ENCODE peak calls at places on chromosome 12, in seven cellular contexts. X, C, R, F, E, P and I are unnamed samples.

GRCh38 chr12:131159660-131160059 is 206.0 kb downstream of the ADGRD1 start:
- DNase-seq in X (peak; percentile 37), C (no peak), R (no peak), F (no peak), E (no peak), P (no peak), I (no peak)

GRCh38 chr12:69821441-69822204 is 3.4 kb upstream of the MYRFL start:
- DNase-seq in X (peak; percentile 20), C (no peak), R (no peak), F (peak; percentile 87), E (no peak), P (peak; percentile 78), I (peak; percentile 84)

GRCh38 chr12:11621797-11622423 is 27.6 kb upstream of the ETV6 start:
- DNase-seq in X (no peak), C (no peak), R (no peak), F (peak; percentile 27), E (no peak), P (no peak), I (peak; percentile 3)

GRCh38 chr12:121918679-121919038 is 267 bp downstream of the CFAP251 start:
- DNase-seq in X (no peak), C (no peak), R (no peak), F (no peak), E (no peak), P (no peak), I (no peak)

GRCh38 chr12:14187966-14188365 is 177.5 kb upstream of the ATF7IP start:
- DNase-seq in X (no peak), C (no peak), R (no peak), F (no peak), E (no peak), P (no peak), I (no peak)

GRCh38 chr12:1773937-1774655 is 46.3 kb upstream of the LRTM2 start:
- DNase-seq in X (no peak), C (no peak), R (no peak), F (no peak), E (no peak), P (no peak), I (no peak)

GRCh38 chr12:54369597-54370217 is 5.4 kb upstream of the GPR84 start:
- DNase-seq in X (no peak), C (no peak), R (no peak), F (no peak), E (no peak), P (no peak), I (no peak)

GRCh38 chr12:89976866-89977265 is 268.2 kb upstream of the ATP2B1 start:
- DNase-seq in X (no peak), C (no peak), R (no peak), F (no peak), E (no peak), P (no peak), I (no peak)

GRCh38 chr12:47882796-47883546 is 21.8 kb downstream of the VDR start:
- DNase-seq in X (no peak), C (peak; percentile 32), R (no peak), F (no peak), E (peak; percentile 75), P (no peak), I (no peak)

GRCh38 chr12:90460681-90461080 is 494.3 kb downstream of the CCER1 start:
- DNase-seq in X (no peak), C (no peak), R (no peak), F (peak; percentile 24), E (no peak), P (no peak), I (no peak)

GRCh38 chr12:30015661-30016060 is 231.9 kb upstream of the TMTC1 start:
- DNase-seq in X (no peak), C (no peak), R (no peak), F (no peak), E (no peak), P (no peak), I (no peak)

GRCh38 chr12:130658561-130658960 is 57.5 kb downstream of the RIMBP2 start:
- DNase-seq in X (no peak), C (no peak), R (no peak), F (no peak), E (no peak), P (no peak), I (no peak)

GRCh38 chr12:113186666-113187325 is 1.3 kb downstream of the RITA1 start:
- DNase-seq in X (no peak), C (no peak), R (no peak), F (no peak), E (no peak), P (no peak), I (no peak)

GRCh38 chr12:106804668-106805067 is 30.2 kb downstream of the RIC8B start:
- DNase-seq in X (no peak), C (no peak), R (no peak), F (no peak), E (no peak), P (no peak), I (no peak)

GRCh38 chr12:68387338-68387737 is 55.2 kb upstream of the MDM1 start:
- DNase-seq in X (no peak), C (no peak), R (no peak), F (no peak), E (no peak), P (no peak), I (no peak)

GRCh38 chr12:109440851-109441490 is 36.1 kb downstream of the KCTD10 start:
- DNase-seq in X (no peak), C (no peak), R (no peak), F (peak; percentile 61), E (no peak), P (no peak), I (no peak)

GRCh38 chr12:122097641-122098364 is 19.2 kb downstream of the MLXIP start:
- DNase-seq in X (no peak), C (no peak), R (no peak), F (peak; percentile 87), E (peak; percentile 88), P (no peak), I (no peak)

GRCh38 chr12:60106207-60106606 is 510.4 kb downstream of the SLC16A7 start:
- DNase-seq in X (no peak), C (no peak), R (no peak), F (peak; percentile 53), E (no peak), P (no peak), I (no peak)

GRCh38 chr12:122862872-122863701 is 27.8 kb downstream of the HIP1R start:
- DNase-seq in X (no peak), C (no peak), R (no peak), F (no peak), E (peak; percentile 83), P (no peak), I (no peak)

GRCh38 chr12:124684971-124685688 is 117.7 kb upstream of the NCOR2 start:
- DNase-seq in X (no peak), C (no peak), R (no peak), F (peak; percentile 91), E (no peak), P (no peak), I (peak; percentile 63)

GRCh38 chr12:2337031-2338010 is 284.5 kb downstream of the CACNA1C start:
- DNase-seq in X (no peak), C (no peak), R (no peak), F (no peak), E (no peak), P (no peak), I (no peak)

GRCh38 chr12:58176296-58176869 is 235.0 kb downstream of the ATP23 start:
- DNase-seq in X (peak; percentile 58), C (peak; percentile 6), R (no peak), F (peak; percentile 52), E (no peak), P (peak; percentile 15), I (peak; percentile 52)

GRCh38 chr12:3218150-3218845 is 141.1 kb downstream of the TSPAN9 start:
- DNase-seq in X (peak; percentile 28), C (no peak), R (no peak), F (peak; percentile 89), E (peak; percentile 59), P (no peak), I (peak; percentile 54)

GRCh38 chr12:83826112-83826511 is 1086.5 kb downstream of the SLC6A15 start:
- DNase-seq in X (peak; percentile 40), C (no peak), R (peak; percentile 7), F (peak; percentile 55), E (no peak), P (no peak), I (peak; percentile 7)

GRCh38 chr12:85367886-85368385 is 87.9 kb downstream of the ALX1 start:
- DNase-seq in X (no peak), C (no peak), R (no peak), F (no peak), E (no peak), P (no peak), I (no peak)

GRCh38 chr12:77120156-77120555 is 54.8 kb upstream of the E2F7 start:
- DNase-seq in X (no peak), C (no peak), R (no peak), F (peak; percentile 25), E (no peak), P (peak; percentile 68), I (peak; percentile 42)

GRCh38 chr12:52037248-52037861 is 13.9 kb upstream of the NR4A1 start:
- DNase-seq in X (peak; percentile 52), C (no peak), R (no peak), F (peak; percentile 77), E (peak; percentile 66), P (no peak), I (no peak)

GRCh38 chr12:18158774-18159557 is 69.0 kb upstream of the RERGL start:
- DNase-seq in X (peak; percentile 28), C (no peak), R (peak; percentile 7), F (peak; percentile 34), E (no peak), P (no peak), I (peak; percentile 39)